ENCODE peak calls at places on chromosomes 1 and 21, in five cellular contexts. G is ovary, Q is adrenal gland, T is AG04450, E is cardiac muscle cell. P is an unnamed sample.

GRCh38 chr1:18618546-18619466 is 11.8 kb upstream of the PAX7 start:
- DNase-seq in E (no peak), Q (no peak), G (no peak), T (no peak), P (no peak)

GRCh38 chr1:162859210-162859609 is 1.8 kb downstream of the CCDC190 start:
- DNase-seq in E (no peak), G (no peak), Q (no peak), T (no peak), P (no peak)

GRCh38 chr1:64754166-64754565 is 9.3 kb downstream of the RAVER2 start:
- DNase-seq in T (no peak), G (no peak), E (no peak), Q (no peak), P (no peak)

GRCh38 chr1:97350662-97351061 is 570.2 kb downstream of the DPYD start:
- DNase-seq in T (peak; percentile 61), Q (no peak), G (no peak), E (no peak), P (no peak)

GRCh38 chr1:219761208-219761860 is 148.4 kb upstream of the ZC3H11B start:
- DNase-seq in Q (no peak), G (no peak), E (no peak), T (no peak), P (no peak)

GRCh38 chr1:185170291-185170848 is 13.4 kb downstream of the SWT1 start:
- DNase-seq in Q (peak; percentile 52), T (peak; percentile 23), G (no peak), E (peak; percentile 78), P (no peak)

GRCh38 chr1:37171651-37172050 is 137.3 kb upstream of the GRIK3 start:
- DNase-seq in T (no peak), E (no peak), G (no peak), Q (no peak), P (no peak)

GRCh38 chr1:192904438-192904895 is 95.6 kb downstream of the RGS2 start:
- DNase-seq in E (no peak), Q (peak; percentile 67), G (peak; percentile 25), T (peak; percentile 64), P (no peak)

GRCh38 chr1:25118554-25118953 is 113.7 kb downstream of the SYF2 start:
- DNase-seq in E (no peak), T (no peak), Q (no peak), G (no peak), P (no peak)

GRCh38 chr1:176501596-176501995 is 38.6 kb downstream of the PAPPA2 start:
- DNase-seq in T (no peak), E (no peak), G (no peak), Q (no peak), P (no peak)

GRCh38 chr1:55039342-55040082 is at the start of gene PCSK9:
- DNase-seq in G (no peak), T (no peak), Q (no peak), E (peak; percentile 71), P (no peak)

GRCh38 chr1:216604771-216605170 is 118.5 kb downstream of the ESRRG start:
- DNase-seq in T (no peak), E (no peak), Q (no peak), G (no peak), P (no peak)

GRCh38 chr1:16338961-16339360 is 13.3 kb downstream of the FBXO42 start:
- DNase-seq in G (no peak), Q (no peak), T (no peak), E (no peak), P (no peak)

GRCh38 chr1:33824971-33825370 is 38.9 kb upstream of the HMGB4 start:
- DNase-seq in E (no peak), T (no peak), G (no peak), Q (no peak), P (no peak)

GRCh38 chr1:11836955-11837766 is 10.4 kb downstream of the NPPA start:
- DNase-seq in E (no peak), G (no peak), T (no peak), Q (no peak), P (no peak)

GRCh38 chr1:231626951-231627614 is 493 bp downstream of the DISC1 start:
- DNase-seq in T (no peak), Q (peak; percentile 72), G (peak; percentile 48), E (peak; percentile 68), P (peak; percentile 23)

GRCh38 chr1:201405484-201405831 is 6.3 kb upstream of the LAD1 start:
- DNase-seq in Q (no peak), G (no peak), E (no peak), T (no peak), P (no peak)

GRCh38 chr21:36879827-36880226 is 86.6 kb downstream of the HLCS start:
- DNase-seq in Q (no peak), G (no peak), T (no peak), E (no peak), P (no peak)

GRCh38 chr1:162367772-162368171 is 8.9 kb downstream of the SPATA46 start:
- DNase-seq in Q (no peak), T (no peak), G (no peak), E (peak; percentile 40), P (no peak)

GRCh38 chr1:25128168-25128621 is 104.1 kb downstream of the SYF2 start:
- DNase-seq in T (no peak), E (no peak), G (no peak), Q (no peak), P (no peak)

GRCh38 chr1:234963904-234964702 is 164.5 kb downstream of the TOMM20 start:
- DNase-seq in G (no peak), Q (no peak), T (no peak), E (peak; percentile 35), P (no peak)

GRCh38 chr1:221431068-221431651 is 310.7 kb downstream of the DUSP10 start:
- DNase-seq in G (no peak), T (no peak), E (peak; percentile 56), Q (no peak), P (no peak)

GRCh38 chr1:168506204-168506819 is 37.5 kb downstream of the XCL2 start:
- DNase-seq in E (no peak), G (no peak), T (no peak), Q (no peak), P (no peak)

GRCh38 chr1:111140680-111140967 is 601 bp downstream of the CEPT1 start:
- DNase-seq in T (no peak), Q (peak; percentile 60), G (no peak), E (peak; percentile 67), P (no peak)

GRCh38 chr1:67793562-67793961 is 39.7 kb downstream of the GNG12 start:
- DNase-seq in T (no peak), G (no peak), Q (no peak), E (no peak), P (no peak)
- H3K27ac ChIP-seq in T (peak overlapping the region; percentile 67), G (no peak overlapping the region), Q (peak overlapping the region; percentile 2), E (peak overlapping the region; percentile 50), P (no peak overlapping the region)

GRCh38 chr1:187409341-187409740 is 580.6 kb downstream of the PLA2G4A start:
- DNase-seq in G (no peak), E (no peak), T (no peak), Q (no peak), P (no peak)
- H3K27ac ChIP-seq in G (no peak overlapping the region), E (peak overlapping the region; percentile 77), T (no peak overlapping the region), Q (no peak overlapping the region), P (no peak overlapping the region)

GRCh38 chr1:4511374-4511773 is 143.0 kb upstream of the AJAP1 start:
- DNase-seq in G (no peak), T (no peak), Q (no peak), E (no peak), P (no peak)

GRCh38 chr1:4515727-4516289 is 138.6 kb upstream of the AJAP1 start:
- DNase-seq in Q (no peak), G (no peak), T (no peak), E (no peak), P (no peak)

GRCh38 chr1:4512622-4513021 is 141.8 kb upstream of the AJAP1 start:
- DNase-seq in T (no peak), E (no peak), Q (peak; percentile 35), G (peak; percentile 20), P (no peak)

GRCh38 chr1:4516596-4516995 is 137.8 kb upstream of the AJAP1 start:
- DNase-seq in T (no peak), Q (no peak), E (no peak), G (no peak), P (no peak)

DNA sequence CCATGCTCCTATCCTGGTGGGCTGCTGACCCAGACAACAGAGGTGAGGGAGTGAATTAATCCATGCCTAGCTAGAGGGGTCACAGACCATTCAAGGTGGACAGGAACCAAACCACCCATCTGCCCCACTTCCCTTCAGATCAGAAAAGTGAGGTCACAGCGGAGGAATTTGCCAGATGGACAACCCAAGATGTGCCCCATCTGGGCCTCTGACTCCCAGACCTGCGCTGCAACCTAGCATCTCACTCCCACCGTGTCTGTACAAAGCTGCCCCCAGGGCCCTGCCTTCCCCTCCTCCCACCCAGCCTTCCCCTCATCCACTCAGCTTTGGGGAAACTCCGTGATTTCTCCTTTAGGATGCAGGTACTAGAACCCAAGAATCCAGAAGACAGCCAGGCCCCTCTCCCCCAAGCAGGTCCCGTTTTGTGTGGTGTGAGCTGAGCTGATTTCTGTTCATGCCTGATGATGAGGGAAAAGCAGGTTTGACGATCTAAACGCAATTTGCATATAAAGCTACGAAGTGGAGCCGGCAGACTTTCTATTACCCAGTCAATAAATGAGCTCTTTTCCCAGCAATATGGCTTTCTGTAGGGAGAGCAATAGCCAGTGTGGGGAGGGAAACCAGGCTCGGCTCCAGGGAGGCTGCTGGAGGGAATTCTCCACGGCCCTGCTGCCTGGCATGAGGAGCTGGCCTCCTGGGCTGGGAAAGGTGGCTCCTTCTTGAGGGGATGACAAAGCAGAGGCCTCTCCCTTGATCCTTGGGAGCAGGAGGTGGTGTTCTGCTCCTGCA is 140.9 kb upstream of the AJAP1 start:
- DNase-seq in G (no peak), T (no peak), Q (no peak), E (no peak), P (no peak)
- H3K27ac ChIP-seq in G (no peak overlapping the region), T (no peak overlapping the region), Q (peak overlapping the region; percentile 76), E (no peak overlapping the region), P (no peak overlapping the region)

GRCh38 chr1:32766328-32766972 is 50.7 kb downstream of the YARS1 start:
- DNase-seq in T (no peak), Q (no peak), E (no peak), G (no peak), P (no peak)

GRCh38 chr1:32767641-32768040 is 49.5 kb downstream of the YARS1 start:
- DNase-seq in T (no peak), G (peak; percentile 45), Q (peak; percentile 67), E (no peak), P (no peak)

GRCh38 chr1:32764826-32765545 is 52.2 kb downstream of the YARS1 start:
- DNase-seq in G (no peak), E (no peak), Q (no peak), T (no peak), P (no peak)

GRCh38 chr1:32767156-32767555 is 50.0 kb downstream of the YARS1 start:
- DNase-seq in Q (no peak), G (no peak), T (no peak), E (no peak), P (no peak)

GRCh38 chr1:32765561-32766327 is 51.4 kb downstream of the YARS1 start:
- DNase-seq in G (peak; percentile 25), E (no peak), T (no peak), Q (no peak), P (no peak)
- H3K27ac ChIP-seq in G (peak overlapping the region; percentile 70), E (no peak overlapping the region), T (no peak overlapping the region), Q (peak overlapping the region; percentile 79), P (no peak overlapping the region)